ENCODE peak calls at places on chromosomes 2 and 18, in five cellular contexts. T, K, G, E and N are unnamed samples.

GRCh38 chr2:158486970-158487325 is 30.2 kb downstream of the PKP4 start:
- DNase-seq in T (no peak), K (no peak), G (no peak), E (peak; percentile 59), N (peak; percentile 42)

GRCh38 chr2:105578166-105578565 is 166.5 kb upstream of the NCK2 start:
- DNase-seq in T (no peak), K (no peak), G (no peak), E (no peak), N (no peak)

GRCh38 chr2:26712486-26713465 is 20.3 kb downstream of the KCNK3 start:
- DNase-seq in T (peak; percentile 81), K (no peak), G (no peak), E (no peak), N (no peak)

GRCh38 chr18:9210996-9211395 is 74.4 kb downstream of the ANKRD12 start:
- DNase-seq in T (no peak), K (no peak), G (no peak), E (no peak), N (no peak)

GRCh38 chr2:132272713-132273112 is 111.0 kb upstream of the ANKRD30BL start:
- DNase-seq in T (no peak), K (no peak), G (no peak), E (no peak), N (no peak)

GRCh38 chr2:63059434-63060078 is 8.9 kb downstream of the OTX1 start:
- DNase-seq in T (peak; percentile 50), K (no peak), G (no peak), E (no peak), N (no peak)

GRCh38 chr2:71347517-71347916 is 15.9 kb downstream of the ZNF638 start:
- DNase-seq in T (no peak), K (peak; percentile 20), G (no peak), E (peak; percentile 36), N (peak; percentile 29)

GRCh38 chr18:70377317-70377799 is 88.5 kb downstream of the SOCS6 start:
- DNase-seq in T (peak; percentile 22), K (peak; percentile 30), G (peak; percentile 69), E (peak; percentile 16), N (no peak)

GRCh38 chr2:163133602-163134001 is 295.0 kb upstream of the KCNH7 start:
- DNase-seq in T (no peak), K (no peak), G (no peak), E (peak; percentile 3), N (no peak)

DNA sequence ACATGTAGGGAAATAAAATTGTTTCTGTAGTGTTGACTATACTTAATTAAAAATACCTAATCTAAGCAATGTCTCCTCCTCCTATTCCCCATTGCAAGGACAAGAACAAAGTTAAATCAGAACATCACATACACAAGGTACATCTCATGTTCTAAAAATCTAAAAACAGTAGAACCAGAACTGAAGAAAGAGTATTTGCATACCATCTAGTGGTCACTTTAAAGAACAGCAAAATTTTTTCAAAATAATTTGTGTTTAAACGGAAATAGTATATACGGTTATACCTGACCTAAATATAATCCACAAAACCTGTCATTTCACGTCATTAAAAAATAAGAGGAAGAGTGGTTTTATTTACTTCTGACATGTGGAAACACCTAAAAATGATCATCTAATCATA is 294.3 kb upstream of the KCNH7 start:
- DNase-seq in T (peak; percentile 2), K (peak; percentile 3), G (no peak), E (peak; percentile 29), N (peak; percentile 6)
- TF ChIP-seq CTCF in T (peak; percentile 70), K (peak; percentile 34), G (peak; percentile 53), E (peak; percentile 59), N (peak; percentile 60)

DNA sequence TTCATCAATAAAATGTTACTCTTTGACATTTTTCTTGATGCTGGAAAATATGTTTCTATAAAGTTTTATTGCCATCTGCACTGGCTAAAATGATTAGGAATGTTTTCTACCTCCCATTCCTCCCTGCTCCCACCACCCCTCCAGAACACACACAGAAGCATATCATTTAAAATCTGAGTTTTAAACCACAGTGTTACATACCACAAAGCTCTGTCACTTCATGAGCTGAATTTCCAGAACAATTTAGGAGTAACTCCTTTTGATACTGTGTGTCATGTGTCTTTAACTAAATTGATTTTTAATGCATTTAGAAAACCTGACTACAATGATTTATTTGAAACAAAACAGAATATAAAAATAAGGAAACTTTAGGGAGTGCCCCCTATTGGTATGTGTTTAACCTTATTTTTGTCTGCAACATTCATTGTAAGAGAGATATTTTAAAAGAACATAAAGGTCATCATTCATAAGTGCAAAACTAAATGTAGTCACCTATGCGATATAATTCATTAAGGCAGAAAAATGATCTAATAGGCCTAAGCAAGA is 52.0 kb downstream of the FEZ2 start:
- DNase-seq in T (no peak), K (no peak), G (no peak), E (no peak), N (no peak)
- TF ChIP-seq CTCF in T (peak; percentile 53), K (peak; percentile 9), G (no peak), E (no peak), N (peak; percentile 17)

GRCh38 chr2:186255823-186256222 is 230.2 kb upstream of the ZC3H15 start:
- DNase-seq in T (peak; percentile 1), K (no peak), G (no peak), E (no peak), N (no peak)

GRCh38 chr2:186254759-186255158 is 231.3 kb upstream of the ZC3H15 start:
- DNase-seq in T (no peak), K (no peak), G (no peak), E (no peak), N (no peak)

GRCh38 chr2:186256540-186256939 is 229.5 kb upstream of the ZC3H15 start:
- DNase-seq in T (peak; percentile 26), K (peak; percentile 66), G (peak; percentile 4), E (peak; percentile 66), N (peak; percentile 60)
- TF ChIP-seq CTCF in T (peak; percentile 83), K (peak; percentile 56), G (peak; percentile 66), E (peak; percentile 61), N (peak; percentile 54)

DNA sequence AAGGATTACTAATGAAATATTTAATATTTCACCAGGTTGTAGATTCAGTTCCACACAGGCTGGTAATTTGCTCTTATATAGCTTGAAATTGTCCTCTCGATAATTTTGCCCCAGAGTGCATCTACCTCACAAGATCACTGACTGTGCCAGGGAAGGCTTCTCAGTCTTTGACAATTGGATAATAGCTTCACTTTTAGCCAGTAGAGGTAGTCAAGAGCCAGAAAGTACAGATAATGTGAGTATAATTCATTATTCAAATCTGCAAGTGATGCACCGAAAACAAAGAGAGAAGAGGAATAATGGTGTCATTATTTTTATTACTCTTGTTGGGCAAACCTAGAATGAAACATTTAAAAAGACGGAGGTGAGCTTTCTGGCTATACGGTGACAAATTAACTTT is 292.8 kb downstream of the EN1 start:
- DNase-seq in T (no peak), K (peak; percentile 2), G (no peak), E (peak; percentile 4), N (peak; percentile 3)
- TF ChIP-seq CTCF in T (peak; percentile 44), K (peak; percentile 13), G (peak; percentile 42), E (peak; percentile 24), N (peak; percentile 22)

DNA sequence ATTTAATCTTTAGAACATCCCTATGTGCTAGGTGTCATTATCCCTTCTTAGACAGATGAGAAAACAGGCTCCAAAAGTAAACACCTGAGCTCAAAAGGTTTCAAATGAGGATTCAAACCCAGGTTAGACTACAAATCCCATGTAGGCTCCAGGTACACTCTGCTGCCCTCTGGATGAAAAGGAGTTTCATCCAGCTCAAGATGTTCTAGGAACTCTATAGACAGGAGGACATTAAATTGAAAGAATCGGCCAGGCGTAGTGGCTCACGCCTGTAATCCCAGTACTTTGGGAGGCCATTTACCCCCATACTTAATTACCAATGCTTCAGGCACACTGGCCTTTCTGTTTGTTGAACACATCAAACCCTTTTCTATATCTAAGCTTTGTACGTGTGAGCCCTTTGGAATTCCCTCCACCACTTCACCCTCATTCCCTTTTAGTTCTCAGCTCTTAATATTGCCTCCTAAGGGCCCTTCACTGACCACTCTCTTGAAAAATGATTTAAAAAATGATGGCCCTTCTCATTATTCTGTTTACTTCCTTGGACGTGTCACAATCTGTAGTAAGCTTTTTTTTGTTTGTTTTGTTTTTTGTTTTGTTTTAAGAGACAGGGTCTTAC is 10.7 kb downstream of the SLC25A12 start:
- DNase-seq in T (no peak), K (no peak), G (no peak), E (no peak), N (no peak)
- TF ChIP-seq CTCF in T (no peak), K (no peak), G (no peak), E (no peak), N (no peak)

GRCh38 chr2:200584639-200585038 is 1.2 kb upstream of the AOX1 start:
- DNase-seq in T (no peak), K (no peak), G (no peak), E (no peak), N (no peak)

GRCh38 chr2:200586644-200586975 is 796 bp downstream of the AOX1 start:
- DNase-seq in T (no peak), K (no peak), G (no peak), E (no peak), N (no peak)

GRCh38 chr2:200585340-200585729 is 479 bp upstream of the AOX1 start:
- DNase-seq in T (no peak), K (no peak), G (no peak), E (no peak), N (no peak)

GRCh38 chr2:200587007-200587616 is 1.3 kb downstream of the AOX1 start:
- DNase-seq in T (no peak), K (no peak), G (no peak), E (no peak), N (no peak)

DNA sequence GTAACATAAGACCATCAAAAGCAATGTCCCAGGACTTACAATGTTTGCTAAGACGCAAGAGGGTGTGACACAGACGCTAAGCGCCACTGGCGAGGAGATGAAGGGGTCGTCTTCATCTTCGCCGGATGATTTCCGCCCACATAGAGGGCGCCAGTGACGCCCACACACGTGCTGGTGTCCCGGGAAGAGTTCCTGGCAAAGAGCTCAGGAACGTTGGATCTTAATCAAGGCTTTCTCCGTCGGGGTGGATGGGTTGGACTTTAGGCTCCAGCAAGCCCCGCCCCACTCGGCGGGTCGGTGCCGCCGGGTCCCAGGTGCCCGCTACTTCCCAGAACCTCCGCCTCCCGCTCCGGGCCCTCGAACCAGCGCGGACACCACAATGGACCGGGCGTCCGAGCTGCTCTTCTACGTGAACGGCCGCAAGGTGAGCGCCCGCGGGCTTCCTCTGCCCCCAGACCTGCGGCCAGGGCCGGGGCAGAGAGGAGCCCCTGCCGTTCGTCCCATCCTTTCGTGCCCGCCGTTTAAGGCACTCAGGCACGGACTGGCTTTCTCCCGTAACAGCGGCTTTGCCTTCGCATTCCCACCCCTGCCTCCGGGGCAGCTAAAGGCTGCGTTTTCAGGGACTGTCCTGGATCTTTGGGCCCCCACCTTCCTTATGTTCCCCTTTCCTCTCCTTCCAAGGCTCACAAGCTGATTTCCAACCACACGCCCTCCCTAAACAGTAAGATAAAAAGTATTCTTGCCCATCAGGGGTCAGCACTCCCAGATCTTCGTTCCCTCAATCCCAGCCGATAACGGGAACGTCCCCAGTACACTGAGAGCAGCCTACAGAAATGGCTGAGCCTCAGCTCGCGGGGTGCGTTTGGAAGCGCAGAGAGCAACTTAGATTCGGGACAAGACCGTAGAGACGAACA is at the start of gene AOX1:
- DNase-seq in T (peak; percentile 49), K (peak; percentile 73), G (no peak), E (peak; percentile 64), N (no peak)
- TF ChIP-seq CTCF in T (no peak), K (peak; percentile 25), G (peak; percentile 32), E (peak; percentile 18), N (no peak)